ENCODE peak calls at places on chromosomes 16 and 17, in seven cellular contexts. Z, P, Y, V, E, H and O are unnamed samples.

GRCh38 chr17:82531431-82531881 is 11.9 kb downstream of the FOXK2 start:
- DNase-seq in Z (no peak), P (peak), Y (no peak), V (no peak), E (no peak), H (no peak), O (no peak)

GRCh38 chr16:53549970-53550406 is 47.0 kb upstream of the AKTIP start:
- DNase-seq in Z (peak), P (peak), Y (peak), V (peak), E (peak), H (peak), O (peak)

GRCh38 chr17:7016886-7017826 is 4.7 kb downstream of the RNASEK start:
- DNase-seq in Z (no peak), P (no peak), Y (no peak), V (no peak), E (no peak), H (no peak), O (no peak)

GRCh38 chr17:63479495-63480184 is 2.8 kb downstream of the ACE start:
- DNase-seq in Z (no peak), P (no peak), Y (no peak), V (no peak), E (no peak), H (no peak), O (no peak)

GRCh38 chr17:6940186-6940649 is 55.6 kb upstream of the ALOX12 start:
- DNase-seq in Z (no peak), P (no peak), Y (no peak), V (no peak), E (no peak), H (no peak), O (no peak)

GRCh38 chr16:67951485-67951884 is 7.6 kb upstream of the LCAT start:
- DNase-seq in Z (no peak), P (no peak), Y (no peak), V (no peak), E (no peak), H (no peak), O (no peak)

GRCh38 chr17:48930435-48930873 is 14.2 kb downstream of the SNF8 start:
- DNase-seq in Z (no peak), P (no peak), Y (no peak), V (no peak), E (no peak), H (no peak), O (no peak)

GRCh38 chr17:7755095-7755890 is 37.7 kb downstream of the DNAH2 start:
- DNase-seq in Z (no peak), P (peak), Y (no peak), V (no peak), E (no peak), H (no peak), O (no peak)

GRCh38 chr17:70276931-70277330 is 107.6 kb downstream of the KCNJ2 start:
- DNase-seq in Z (no peak), P (no peak), Y (no peak), V (no peak), E (no peak), H (no peak), O (no peak)